ENCODE peak calls at places on chromosomes 16 and 17, in six cellular contexts. One of them, this sample, is unnamed.

GRCh38 chr17:77735341-77736206 is 222.9 kb upstream of the TNRC6C start:
- DNase-seq in tibial nerve: no peak
- DNase-seq in SK-N-DZ: peak
- DNase-seq in SHP77: peak
- DNase-seq in stimulated activated CD8-positive, alpha-beta memory T cell treated with anti-CD3 and anti-CD28 coated beads, Interleukin-15, amount 100 ng/mL, for 24 hours: no peak
- DNase-seq in SJSA1: peak
- DNase-seq in this sample: peak

GRCh38 chr17:27494192-27495091 is 38.2 kb downstream of the KSR1 start:
- DNase-seq in tibial nerve: peak
- DNase-seq in SK-N-DZ: no peak
- DNase-seq in SHP77: no peak
- DNase-seq in stimulated activated CD8-positive, alpha-beta memory T cell treated with anti-CD3 and anti-CD28 coated beads, Interleukin-15, amount 100 ng/mL, for 24 hours: no peak
- DNase-seq in SJSA1: no peak
- DNase-seq in this sample: peak

GRCh38 chr17:7250655-7251329 is 742 bp downstream of the CTDNEP1 start:
- DNase-seq in tibial nerve: no peak
- DNase-seq in SK-N-DZ: no peak
- DNase-seq in SHP77: no peak
- DNase-seq in stimulated activated CD8-positive, alpha-beta memory T cell treated with anti-CD3 and anti-CD28 coated beads, Interleukin-15, amount 100 ng/mL, for 24 hours: no peak
- DNase-seq in SJSA1: no peak
- DNase-seq in this sample: no peak

GRCh38 chr17:13230350-13230900 is 212.6 kb upstream of the ELAC2 start:
- DNase-seq in tibial nerve: no peak
- DNase-seq in SK-N-DZ: no peak
- DNase-seq in SHP77: no peak
- DNase-seq in stimulated activated CD8-positive, alpha-beta memory T cell treated with anti-CD3 and anti-CD28 coated beads, Interleukin-15, amount 100 ng/mL, for 24 hours: no peak
- DNase-seq in SJSA1: no peak
- DNase-seq in this sample: no peak

GRCh38 chr16:2515180-2515803 is 1.5 kb downstream of the ATP6V0C start:
- DNase-seq in tibial nerve: no peak
- DNase-seq in SK-N-DZ: no peak
- DNase-seq in SHP77: no peak
- DNase-seq in stimulated activated CD8-positive, alpha-beta memory T cell treated with anti-CD3 and anti-CD28 coated beads, Interleukin-15, amount 100 ng/mL, for 24 hours: no peak
- DNase-seq in SJSA1: peak
- DNase-seq in this sample: no peak

GRCh38 chr17:38336838-38337237 is 6.9 kb downstream of the GPR179 start:
- DNase-seq in tibial nerve: no peak
- DNase-seq in SK-N-DZ: no peak
- DNase-seq in SHP77: no peak
- DNase-seq in stimulated activated CD8-positive, alpha-beta memory T cell treated with anti-CD3 and anti-CD28 coated beads, Interleukin-15, amount 100 ng/mL, for 24 hours: no peak
- DNase-seq in SJSA1: no peak
- DNase-seq in this sample: peak

GRCh38 chr17:56290486-56291118 is 137.3 kb downstream of the ANKFN1 start:
- DNase-seq in tibial nerve: no peak
- DNase-seq in SK-N-DZ: no peak
- DNase-seq in SHP77: no peak
- DNase-seq in stimulated activated CD8-positive, alpha-beta memory T cell treated with anti-CD3 and anti-CD28 coated beads, Interleukin-15, amount 100 ng/mL, for 24 hours: no peak
- DNase-seq in SJSA1: no peak
- DNase-seq in this sample: no peak

GRCh38 chr17:20095366-20096080 is 86.4 kb downstream of the SPECC1 start:
- DNase-seq in tibial nerve: peak
- DNase-seq in SK-N-DZ: peak
- DNase-seq in SHP77: peak
- DNase-seq in stimulated activated CD8-positive, alpha-beta memory T cell treated with anti-CD3 and anti-CD28 coated beads, Interleukin-15, amount 100 ng/mL, for 24 hours: no peak
- DNase-seq in SJSA1: peak
- DNase-seq in this sample: peak

GRCh38 chr17:80845863-80846671 is 145.6 kb upstream of the CHMP6 start:
- DNase-seq in tibial nerve: no peak
- DNase-seq in SK-N-DZ: no peak
- DNase-seq in SHP77: peak
- DNase-seq in stimulated activated CD8-positive, alpha-beta memory T cell treated with anti-CD3 and anti-CD28 coated beads, Interleukin-15, amount 100 ng/mL, for 24 hours: no peak
- DNase-seq in SJSA1: no peak
- DNase-seq in this sample: no peak

GRCh38 chr17:82647593-82648164 is 565 bp downstream of the WDR45B start:
- DNase-seq in tibial nerve: no peak
- DNase-seq in SK-N-DZ: no peak
- DNase-seq in SHP77: no peak
- DNase-seq in stimulated activated CD8-positive, alpha-beta memory T cell treated with anti-CD3 and anti-CD28 coated beads, Interleukin-15, amount 100 ng/mL, for 24 hours: peak
- DNase-seq in SJSA1: peak
- DNase-seq in this sample: peak

GRCh38 chr16:67265834-67266233 is 13.5 kb upstream of the PLEKHG4 start:
- DNase-seq in tibial nerve: no peak
- DNase-seq in SK-N-DZ: no peak
- DNase-seq in SHP77: no peak
- DNase-seq in stimulated activated CD8-positive, alpha-beta memory T cell treated with anti-CD3 and anti-CD28 coated beads, Interleukin-15, amount 100 ng/mL, for 24 hours: no peak
- DNase-seq in SJSA1: no peak
- DNase-seq in this sample: peak

GRCh38 chr17:56499799-56500388 is 93.6 kb upstream of the NOG start:
- DNase-seq in tibial nerve: peak
- DNase-seq in SK-N-DZ: peak
- DNase-seq in SHP77: no peak
- DNase-seq in stimulated activated CD8-positive, alpha-beta memory T cell treated with anti-CD3 and anti-CD28 coated beads, Interleukin-15, amount 100 ng/mL, for 24 hours: no peak
- DNase-seq in SJSA1: no peak
- DNase-seq in this sample: no peak

GRCh38 chr17:36679815-36680467 is 78.6 kb downstream of the MRM1 start:
- DNase-seq in tibial nerve: no peak
- DNase-seq in SK-N-DZ: peak
- DNase-seq in SHP77: no peak
- DNase-seq in stimulated activated CD8-positive, alpha-beta memory T cell treated with anti-CD3 and anti-CD28 coated beads, Interleukin-15, amount 100 ng/mL, for 24 hours: no peak
- DNase-seq in SJSA1: no peak
- DNase-seq in this sample: no peak

This sample was measured in posterior vena cava.